ENCODE peak calls at places on chromosome 22, in seven cellular contexts. T is GM23338, X is HCT116, O is K562, I is transverse colon, A is breast epithelium, E is sigmoid colon. Q is an unnamed sample. For H3K36me3, the result is how much of the 10 kb centered on the place peaks cover.

GRCh38 chr22:41940853-41941765 is 5.8 kb downstream of the CENPM start:
- DNase-seq in A (peak), X (no peak), O (peak), I (peak), E (peak), T (peak), Q (peak)

GRCh38 chr22:43263645-43264514 is 76.9 kb upstream of the TTLL12 start:
- DNase-seq in I (peak), X (peak), A (no peak), T (no peak), O (peak), E (no peak), Q (peak)

GRCh38 chr22:32842486-32842885 is 41.0 kb downstream of the TIMP3 start:
- DNase-seq in E (no peak), T (no peak), X (no peak), A (no peak), O (no peak), I (no peak), Q (no peak)

GRCh38 chr22:44205713-44206645 is 25.3 kb downstream of the PARVG start:
- DNase-seq in I (no peak), A (no peak), X (no peak), E (peak), T (no peak), O (no peak), Q (no peak)

GRCh38 chr22:43723816-43724215 is 88.3 kb downstream of the EFCAB6 start:
- DNase-seq in O (no peak), X (no peak), E (no peak), A (no peak), T (no peak), I (no peak), Q (no peak)

GRCh38 chr22:32904044-32904443 is 102.5 kb downstream of the TIMP3 start:
- DNase-seq in T (peak), O (peak), E (peak), I (peak), X (peak), A (no peak), Q (no peak)

GRCh38 chr22:38452373-38453064 is 2.5 kb downstream of the KCNJ4 start:
- DNase-seq in E (no peak), I (no peak), X (no peak), T (peak), A (no peak), O (no peak), Q (no peak)

GRCh38 chr22:39519681-39520053 is 695 bp upstream of the ATF4 start:
- DNase-seq in T (peak), X (no peak), A (no peak), E (peak), I (peak), O (no peak), Q (no peak)

GRCh38 chr22:37337204-37337943 is 55.1 kb downstream of the CYTH4 start:
- DNase-seq in A (no peak), X (no peak), I (no peak), T (no peak), E (no peak), O (no peak), Q (no peak)

GRCh38 chr22:39219071-39220050 is 25.4 kb downstream of the PDGFB start:
- DNase-seq in A (no peak), X (no peak), I (no peak), O (no peak), T (peak), E (peak), Q (peak)

GRCh38 chr22:39476664-39477063 is 19.9 kb downstream of the MGAT3 start:
- DNase-seq in I (no peak), X (no peak), O (no peak), A (no peak), E (no peak), T (no peak), Q (no peak)

GRCh38 chr22:37371491-37371890 is 55.8 kb downstream of the ELFN2 start:
- DNase-seq in O (no peak), A (no peak), X (no peak), I (no peak), E (no peak), T (no peak), Q (no peak)

GRCh38 chr22:38309614-38310517 is 7.4 kb downstream of the CSNK1E start:
- DNase-seq in T (no peak), I (no peak), O (no peak), X (no peak), E (no peak), A (no peak), Q (peak)

GRCh38 chr22:25062378-25063095 is 110.0 kb downstream of the KIAA1671 start:
- DNase-seq in T (no peak), O (no peak), E (no peak), I (peak), X (no peak), A (no peak), Q (peak)

GRCh38 chr22:40196628-40197027 is 18.9 kb downstream of the TNRC6B start:
- DNase-seq in X (no peak), I (no peak), O (no peak), A (no peak), T (no peak), E (no peak), Q (no peak)

GRCh38 chr22:37244114-37244921 is at the start of gene RAC2:
- DNase-seq in O (peak), A (peak), E (peak), X (peak), T (peak), I (peak), Q (peak)

GRCh38 chr22:47144076-47144765 is 381.8 kb downstream of the TBC1D22A start:
- DNase-seq in E (no peak), O (no peak), T (no peak), X (no peak), A (no peak), I (peak), Q (no peak)

GRCh38 chr22:25081409-25081824 is 118.2 kb upstream of the CRYBB3 start:
- DNase-seq in X (peak), O (peak), T (peak), E (no peak), I (peak), A (no peak), Q (no peak)

GRCh38 chr22:45550891-45551290 is 48.2 kb downstream of the FBLN1 start:
- DNase-seq in A (no peak), T (no peak), I (no peak), X (no peak), O (no peak), E (no peak), Q (no peak)

GRCh38 chr22:45548991-45549736 is 46.5 kb downstream of the FBLN1 start:
- DNase-seq in I (peak), E (peak), X (peak), A (no peak), O (peak), T (peak), Q (no peak)

GRCh38 chr22:45550416-45550815 is 47.7 kb downstream of the FBLN1 start:
- DNase-seq in I (no peak), O (no peak), T (no peak), X (no peak), E (no peak), A (no peak), Q (no peak)

GRCh38 chr22:45548441-45548840 is 45.8 kb downstream of the FBLN1 start:
- DNase-seq in I (no peak), X (no peak), A (no peak), O (no peak), T (no peak), E (no peak), Q (no peak)

DNA sequence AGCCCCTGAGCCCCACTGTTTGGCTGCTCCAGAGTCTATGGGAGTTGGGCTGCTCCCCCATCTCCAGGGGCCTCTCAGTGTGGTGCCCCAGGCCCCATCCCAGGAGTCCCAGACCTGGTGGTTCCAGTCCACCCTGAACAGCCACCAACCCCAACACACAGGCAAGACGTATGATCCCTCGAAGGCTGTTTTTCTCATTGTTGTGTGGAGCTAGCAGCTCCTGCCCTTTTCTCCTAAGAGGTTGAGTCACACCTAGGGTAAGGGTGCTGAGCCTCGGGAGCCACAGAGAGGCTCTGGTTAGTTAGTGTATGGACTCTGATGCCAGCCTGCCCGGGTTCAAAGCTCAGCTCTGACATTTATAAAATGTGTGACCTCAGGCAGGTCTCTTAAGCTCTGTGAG is 47.1 kb downstream of the FBLN1 start:
- DNase-seq in O (no peak), T (no peak), X (no peak), E (no peak), I (no peak), A (no peak), Q (no peak)
- H3K36me3 ChIP-seq in O (under half), T (under half), X (under half), E (under half), I (under half), A (under half), Q (under half)

DNA sequence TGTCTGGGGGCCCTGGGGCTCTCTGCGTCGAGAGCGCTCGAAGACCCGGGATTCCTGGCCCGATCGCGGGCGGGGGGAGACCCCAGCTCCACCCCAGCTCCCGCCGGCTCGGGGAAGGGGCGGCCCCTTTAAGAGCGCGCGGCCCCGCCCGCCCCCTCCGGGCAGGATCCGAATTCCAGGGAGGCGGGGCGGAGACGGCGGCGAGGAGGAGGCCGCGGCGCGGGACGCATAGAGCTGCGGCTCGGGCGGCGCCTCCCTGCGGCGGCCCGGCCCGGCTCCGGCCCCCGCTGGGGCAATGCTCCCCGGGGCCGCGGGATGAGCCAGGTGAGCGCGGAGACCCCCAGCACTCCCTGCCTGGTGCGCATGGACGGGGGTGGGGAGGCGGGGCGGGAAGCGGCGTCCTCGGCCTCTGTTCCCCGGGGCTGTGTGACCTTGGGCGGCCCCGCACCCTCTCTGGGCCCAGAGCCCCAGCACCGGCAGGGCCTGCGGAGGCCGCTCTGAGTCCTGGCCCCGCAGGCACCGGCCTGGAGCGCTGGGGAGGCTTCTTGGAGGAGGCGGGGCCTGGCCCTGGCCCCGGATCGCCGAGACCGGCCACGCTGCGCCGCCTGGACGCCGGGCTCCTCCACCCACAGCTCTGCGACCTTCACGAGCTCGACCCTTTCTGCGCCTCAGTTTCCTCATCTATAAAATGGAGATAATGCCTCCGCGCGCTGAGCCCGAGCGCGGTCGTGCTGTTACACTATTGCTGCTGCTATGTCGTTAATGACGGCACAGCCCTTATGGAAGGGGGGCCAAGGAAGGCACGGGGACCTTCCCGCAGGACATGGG is 594 bp downstream of the GAS2L1 start:
- DNase-seq in A (peak), X (no peak), I (peak), E (peak), T (peak), O (peak), Q (peak)
- TF ChIP-seq POLR2AphosphoS5 in A (no peak), X (peak), I (peak), E (peak), T (no peak), O (no peak), Q (peak)

GRCh38 chr22:31776231-31776630 is 22.4 kb downstream of the DEPDC5 start:
- DNase-seq in X (no peak), E (no peak), T (no peak), I (no peak), A (no peak), O (no peak), Q (no peak)
- H3K36me3 ChIP-seq in X (under half), E (under half), T (under half), I (under half), A (under half), O (under half), Q (half or more)

GRCh38 chr22:49948958-49949913 is 11.3 kb upstream of the PIM3 start:
- DNase-seq in X (no peak), A (peak), T (no peak), O (no peak), E (no peak), I (peak), Q (no peak)

GRCh38 chr22:49946612-49947295 is 13.8 kb upstream of the PIM3 start:
- DNase-seq in O (no peak), X (no peak), A (no peak), T (no peak), E (no peak), I (peak), Q (no peak)

GRCh38 chr22:49948116-49948515 is 12.5 kb upstream of the PIM3 start:
- DNase-seq in I (peak), A (no peak), T (no peak), O (no peak), X (no peak), E (no peak), Q (no peak)

GRCh38 chr22:49948573-49948957 is 12.0 kb upstream of the PIM3 start:
- DNase-seq in X (no peak), O (no peak), I (no peak), A (no peak), T (no peak), E (no peak), Q (no peak)

GRCh38 chr22:49947296-49947622 is 13.3 kb upstream of the PIM3 start:
- DNase-seq in O (no peak), T (no peak), E (no peak), X (no peak), I (no peak), A (no peak), Q (no peak)
- TF ChIP-seq POLR2AphosphoS5 in O (no peak), T (no peak), E (no peak), X (no peak), I (no peak), A (no peak), Q (no peak)

GRCh38 chr22:23744001-23744400 is 6.9 kb downstream of the ZNF70 start:
- DNase-seq in O (no peak), A (no peak), E (no peak), I (no peak), X (no peak), T (no peak), Q (no peak)
- H3K36me3 ChIP-seq in O (under half), A (under half), E (under half), I (under half), X (under half), T (under half), Q (under half)

DNA sequence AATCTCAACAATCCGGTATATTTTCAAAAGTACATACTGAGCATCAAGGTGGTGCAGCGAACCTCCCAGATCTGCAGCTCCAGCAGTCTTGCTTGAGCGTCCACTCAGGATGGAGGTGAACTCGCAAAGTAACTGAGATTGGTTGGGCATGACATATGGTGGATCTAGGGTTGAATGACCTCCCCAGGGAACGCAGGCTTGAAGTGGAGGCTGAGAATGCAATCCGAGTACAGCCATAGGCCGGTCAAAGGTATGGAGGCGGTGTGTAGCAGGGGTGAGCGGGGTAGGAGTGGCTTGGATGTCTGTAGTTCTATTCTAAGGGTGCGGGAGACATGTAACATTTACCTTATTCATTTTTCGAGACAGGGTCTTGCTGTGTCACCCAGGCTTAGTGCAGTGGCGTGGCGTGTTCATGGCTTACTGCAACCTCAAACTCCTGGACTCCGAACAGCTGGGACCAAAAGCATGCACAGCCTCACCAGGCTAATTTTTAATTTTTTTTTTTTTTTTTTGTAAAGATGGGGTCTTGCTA is 631 bp upstream of the C22orf39 start:
- DNase-seq in X (no peak), I (peak), A (no peak), T (peak), E (peak), O (peak), Q (no peak)
- TF ChIP-seq POLR2AphosphoS5 in X (no peak), I (peak), A (no peak), T (no peak), E (no peak), O (no peak), Q (no peak)

GRCh38 chr22:17104336-17104935 is 16.7 kb downstream of the TMEM121B start:
- DNase-seq in O (no peak), I (no peak), E (peak), X (no peak), A (no peak), T (no peak), Q (peak)

GRCh38 chr22:17107547-17107810 is 13.7 kb downstream of the TMEM121B start:
- DNase-seq in T (no peak), X (no peak), O (no peak), A (no peak), E (no peak), I (no peak), Q (peak)

GRCh38 chr22:17106161-17106784 is 14.9 kb downstream of the TMEM121B start:
- DNase-seq in T (peak), X (no peak), A (no peak), E (peak), O (no peak), I (no peak), Q (peak)

GRCh38 chr22:17106785-17107546 is 14.2 kb downstream of the TMEM121B start:
- DNase-seq in E (peak), X (no peak), I (no peak), O (no peak), T (no peak), A (no peak), Q (peak)

GRCh38 chr22:17105143-17106129 is 15.7 kb downstream of the TMEM121B start:
- DNase-seq in E (peak), I (no peak), A (no peak), O (no peak), X (no peak), T (no peak), Q (no peak)
- H3K36me3 ChIP-seq in E (under half), I (under half), A (under half), O (under half), X (under half), T (under half), Q (half or more)

GRCh38 chr22:46135611-46136538 is 14.5 kb upstream of the PPARA start:
- DNase-seq in A (no peak), E (no peak), O (no peak), I (no peak), X (no peak), T (no peak), Q (peak)
- TF ChIP-seq POLR2AphosphoS5 in A (no peak), E (no peak), O (no peak), I (no peak), X (no peak), T (no peak), Q (no peak)

GRCh38 chr22:50443801-50444625 is 30.8 kb downstream of the SBF1 start:
- DNase-seq in A (no peak), E (no peak), O (no peak), X (no peak), I (no peak), T (no peak), Q (no peak)

GRCh38 chr22:50444663-50445062 is 30.2 kb downstream of the SBF1 start:
- DNase-seq in I (peak), O (no peak), X (peak), T (no peak), A (no peak), E (no peak), Q (no peak)

GRCh38 chr22:50445880-50446707 is 28.7 kb downstream of the SBF1 start:
- DNase-seq in T (no peak), X (no peak), E (no peak), A (no peak), I (no peak), O (no peak), Q (no peak)

GRCh38 chr22:50446708-50447575 is 27.9 kb downstream of the SBF1 start:
- DNase-seq in O (no peak), X (no peak), I (no peak), A (no peak), E (no peak), T (no peak), Q (no peak)

GRCh38 chr22:50445071-50445879 is 29.6 kb downstream of the SBF1 start:
- DNase-seq in I (no peak), T (peak), O (no peak), X (no peak), A (no peak), E (no peak), Q (no peak)
- H3K36me3 ChIP-seq in I (under half), T (under half), O (half or more), X (under half), A (under half), E (under half), Q (half or more)

GRCh38 chr22:28017558-28017820 is 98.4 kb upstream of the PITPNB start:
- DNase-seq in A (peak), T (no peak), E (no peak), X (no peak), O (no peak), I (no peak), Q (no peak)
- TF ChIP-seq POLR2AphosphoS5 in A (no peak), T (no peak), E (no peak), X (no peak), O (no peak), I (no peak), Q (no peak)